ENCODE peak calls at places on chromosomes 12 and 14, in five cellular contexts. R is PC-3, B is T-helper 17 cell, P is NCI-H2029 treated with DMSO at 0.1 percent for 48 hours, M is ovary. A is an unnamed sample.

GRCh38 chr12:16435875-16436554 is 88.6 kb downstream of the MGST1 start:
- DNase-seq in M (no peak), B (no peak), P (no peak), R (no peak), A (no peak)

GRCh38 chr14:39459795-39460478 is 27.7 kb upstream of the FBXO33 start:
- DNase-seq in B (no peak), P (no peak), M (no peak), R (no peak), A (no peak)

GRCh38 chr12:6536894-6537579 is 2.7 kb downstream of the GAPDH start:
- DNase-seq in M (no peak), R (no peak), P (no peak), B (no peak), A (no peak)

GRCh38 chr12:14403711-14404164 is 38.3 kb downstream of the ATF7IP start:
- DNase-seq in P (peak), B (no peak), M (no peak), R (peak), A (no peak)

GRCh38 chr14:84029720-84030119 is 1500.2 kb upstream of the FLRT2 start:
- DNase-seq in M (no peak), R (no peak), B (no peak), P (no peak), A (no peak)

GRCh38 chr14:36684946-36685345 is 23.3 kb downstream of the PAX9 start:
- DNase-seq in M (no peak), B (no peak), P (no peak), R (no peak), A (no peak)

GRCh38 chr14:91835920-91836843 is 31.2 kb downstream of the TC2N start:
- DNase-seq in M (peak), B (peak), P (no peak), R (peak), A (peak)

GRCh38 chr12:12796928-12797788 is 11.7 kb downstream of the APOLD1 start:
- DNase-seq in P (no peak), R (no peak), B (no peak), M (no peak), A (no peak)

GRCh38 chr14:41022932-41023331 is 583.7 kb upstream of the LRFN5 start:
- DNase-seq in R (peak), P (no peak), M (no peak), B (no peak), A (no peak)

GRCh38 chr14:55446833-55447232 is 6.4 kb upstream of the TBPL2 start:
- DNase-seq in P (no peak), M (no peak), R (peak), B (no peak), A (no peak)

GRCh38 chr14:22994762-22995275 is 12.5 kb upstream of the AJUBA start:
- DNase-seq in R (peak), B (no peak), M (peak), P (peak), A (no peak)

GRCh38 chr14:100155049-100155621 is 4.3 kb downstream of the DEGS2 start:
- DNase-seq in R (peak), B (no peak), P (no peak), M (no peak), A (peak)

GRCh38 chr12:51076235-51076930 is 7.0 kb downstream of the CSRNP2 start:
- DNase-seq in P (no peak), B (no peak), R (no peak), M (no peak), A (no peak)

GRCh38 chr14:66330218-66330617 is 156.0 kb upstream of the CCDC196 start:
- DNase-seq in M (no peak), B (no peak), P (no peak), R (no peak), A (no peak)

GRCh38 chr12:31742891-31743290 is 14.1 kb upstream of the AMN1 start:
- DNase-seq in M (no peak), P (no peak), B (no peak), R (no peak), A (no peak)

GRCh38 chr12:12582193-12582881 is 19.7 kb upstream of the DUSP16 start:
- DNase-seq in B (no peak), R (no peak), P (no peak), M (no peak), A (no peak)

GRCh38 chr12:19191563-19191962 is 62.0 kb downstream of the PLEKHA5 start:
- DNase-seq in B (no peak), P (no peak), M (no peak), R (no peak), A (no peak)

GRCh38 chr14:104282332-104283196 is 144.2 kb downstream of the KIF26A start:
- DNase-seq in M (peak), P (no peak), B (peak), R (no peak), A (peak)

GRCh38 chr14:99554184-99554583 is 49.8 kb downstream of the CCDC85C start:
- DNase-seq in M (no peak), R (no peak), P (no peak), B (no peak), A (peak)

GRCh38 chr14:67480011-67480410 is 8.5 kb downstream of the TMEM229B start:
- DNase-seq in B (no peak), M (no peak), P (no peak), R (no peak), A (no peak)

GRCh38 chr12:101297661-101298060 is 17.8 kb downstream of the UTP20 start:
- DNase-seq in R (no peak), P (no peak), M (no peak), B (no peak), A (no peak)

GRCh38 chr12:14874882-14875281 is 10.8 kb downstream of the MGP start:
- DNase-seq in P (no peak), B (no peak), M (no peak), R (peak), A (no peak)

GRCh38 chr14:95817271-95817670 is 59.4 kb upstream of the TUNAR start:
- DNase-seq in R (no peak), P (no peak), M (no peak), B (no peak), A (no peak)

GRCh38 chr12:6946033-6946919 is 2.5 kb downstream of the C12orf57 start:
- DNase-seq in M (peak), R (peak), B (peak), P (peak), A (peak)

GRCh38 chr14:92863281-92863680 is 59.7 kb upstream of the CHGA start:
- DNase-seq in B (no peak), P (no peak), M (no peak), R (peak), A (no peak)

GRCh38 chr14:80211143-80212024 is at the start of gene DIO2:
- DNase-seq in B (no peak), R (no peak), M (no peak), P (no peak), A (peak)

GRCh38 chr14:24848427-24848826 is 201.5 kb downstream of the STXBP6 start:
- DNase-seq in P (no peak), M (no peak), R (peak), B (no peak), A (no peak)

GRCh38 chr14:53450871-53451270 is 297.7 kb upstream of the DDHD1 start:
- DNase-seq in B (no peak), M (no peak), R (peak), P (no peak), A (no peak)

GRCh38 chr12:13342971-13343370 is 146.4 kb downstream of the EMP1 start:
- DNase-seq in R (no peak), M (no peak), P (no peak), B (no peak), A (no peak)

GRCh38 chr12:128761305-128761880 is 62.4 kb downstream of the SLC15A4 start:
- DNase-seq in P (no peak), B (no peak), M (no peak), R (no peak), A (no peak)

GRCh38 chr12:78085562-78086182 is 255.0 kb downstream of the NAV3 start:
- DNase-seq in R (peak), M (no peak), P (no peak), B (no peak), A (no peak)

GRCh38 chr14:78519863-78520262 is 349.7 kb downstream of the NRXN3 start:
- DNase-seq in M (no peak), B (no peak), R (peak), P (no peak), A (no peak)

GRCh38 chr14:35539969-35540368 is 6.0 kb downstream of the INSM2 start:
- DNase-seq in B (no peak), M (no peak), P (no peak), R (no peak), A (no peak)

GRCh38 chr14:100236873-100237272 is 2.1 kb upstream of the YY1 start:
- DNase-seq in R (no peak), M (no peak), B (no peak), P (no peak), A (no peak)

GRCh38 chr12:57142121-57142520 is 5.3 kb downstream of the LRP1-AS start:
- DNase-seq in B (no peak), R (no peak), M (peak), P (no peak), A (peak)

GRCh38 chr12:130839770-130840355 is 813 bp upstream of the STX2 start:
- DNase-seq in R (no peak), P (no peak), M (no peak), B (no peak), A (no peak)